ENCODE peak calls at places on chromosome 1, in four cellular contexts. E, L, I and A are unnamed samples.

GRCh38 chr1:209414803-209415329 is 168.6 kb upstream of the CAMK1G start:
- DNase-seq in L (no peak), I (no peak), E (no peak), A (no peak)

GRCh38 chr1:167088746-167089417 is 1.3 kb downstream of the GPA33 start:
- DNase-seq in I (no peak), E (no peak), L (no peak), A (no peak)

GRCh38 chr1:195637474-195637873 is 970.8 kb downstream of the KCNT2 start:
- DNase-seq in I (no peak), L (no peak), E (peak; percentile 32), A (no peak)

GRCh38 chr1:222844108-222844779 is 29.4 kb downstream of the DISP1 start:
- DNase-seq in I (no peak), E (no peak), L (no peak), A (no peak)

GRCh38 chr1:154557939-154558609 is 388 bp downstream of the UBE2Q1 start:
- DNase-seq in I (peak; percentile 34), E (no peak), L (no peak), A (no peak)

GRCh38 chr1:232792949-232793348 is 12.3 kb upstream of the MAP10 start:
- DNase-seq in I (no peak), E (no peak), L (no peak), A (no peak)

GRCh38 chr1:236166041-236166440 is 23.7 kb downstream of the GPR137B start:
- DNase-seq in I (no peak), E (no peak), L (no peak), A (no peak)

GRCh38 chr1:115237023-115237422 is 101.0 kb downstream of the NGF start:
- DNase-seq in E (no peak), L (peak; percentile 8), I (no peak), A (no peak)

GRCh38 chr1:182725264-182725965 is 41.0 kb upstream of the RGS8 start:
- DNase-seq in I (peak; percentile 8), L (no peak), E (no peak), A (peak; percentile 15)

GRCh38 chr1:77378723-77379533 is 97.1 kb downstream of the AK5 start:
- DNase-seq in L (peak; percentile 65), I (no peak), E (no peak), A (peak; percentile 93)

GRCh38 chr1:12708956-12709555 is 6.9 kb upstream of the AADACL3 start:
- DNase-seq in E (no peak), I (peak; percentile 1), L (no peak), A (no peak)

GRCh38 chr1:54837002-54837853 is 36.1 kb upstream of the TTC22 start:
- DNase-seq in I (no peak), L (no peak), E (no peak), A (no peak)

GRCh38 chr1:222794656-222795474 is 20.0 kb upstream of the DISP1 start:
- DNase-seq in L (no peak), I (no peak), E (peak; percentile 12), A (no peak)

GRCh38 chr1:4652631-4653327 is 1.6 kb upstream of the AJAP1 start:
- DNase-seq in I (peak; percentile 3), L (no peak), E (peak; percentile 39), A (no peak)

GRCh38 chr1:65170511-65171142 is 22.6 kb downstream of the AK4 start:
- DNase-seq in L (no peak), E (no peak), I (no peak), A (peak; percentile 92)

GRCh38 chr1:161068306-161069200 is 1.1 kb downstream of the ARHGAP30 start:
- DNase-seq in E (no peak), I (peak; percentile 20), L (peak; percentile 66), A (no peak)

GRCh38 chr1:66938618-66939017 is 13.8 kb downstream of the MIER1 start:
- DNase-seq in I (peak; percentile 67), E (no peak), L (no peak), A (peak; percentile 50)

GRCh38 chr1:205774277-205775014 is 836 bp downstream of the RAB29 start:
- DNase-seq in I (peak; percentile 12), L (peak; percentile 18), E (peak; percentile 69), A (peak; percentile 14)

GRCh38 chr1:168408531-168409242 is 128.0 kb downstream of the TBX19 start:
- DNase-seq in E (no peak), I (peak; percentile 47), L (peak; percentile 89), A (peak; percentile 32)

GRCh38 chr1:186046437-186047233 is 312.4 kb downstream of the HMCN1 start:
- DNase-seq in E (no peak), L (no peak), I (no peak), A (no peak)

GRCh38 chr1:56291374-56291841 is 288.0 kb downstream of the PLPP3 start:
- DNase-seq in L (no peak), E (no peak), I (no peak), A (no peak)

GRCh38 chr1:219639843-219640606 is 27.1 kb upstream of the ZC3H11B start:
- DNase-seq in E (no peak), L (no peak), I (peak; percentile 16), A (no peak)

GRCh38 chr1:24992124-24992760 is 62.2 kb upstream of the RUNX3 start:
- DNase-seq in E (no peak), L (no peak), I (no peak), A (no peak)

GRCh38 chr1:2003564-2004131 is at the start of gene CFAP74:
- DNase-seq in L (no peak), E (no peak), I (peak; percentile 34), A (peak; percentile 3)

GRCh38 chr1:109760581-109761226 is 3.0 kb downstream of the EPS8L3 start:
- DNase-seq in L (no peak), I (no peak), E (no peak), A (no peak)

GRCh38 chr1:150765229-150765976 is at the start of gene CTSS:
- DNase-seq in I (peak; percentile 14), L (peak; percentile 25), E (peak; percentile 44), A (peak; percentile 20)

GRCh38 chr1:180234369-180235076 is 4.5 kb downstream of the LHX4 start:
- DNase-seq in L (no peak), E (no peak), I (no peak), A (no peak)

GRCh38 chr1:196558424-196558823 is 49.8 kb downstream of the KCNT2 start:
- DNase-seq in L (peak; percentile 82), I (peak; percentile 82), E (no peak), A (peak; percentile 84)

GRCh38 chr1:82795503-82796149 is 994.9 kb downstream of the ADGRL2 start:
- DNase-seq in I (no peak), L (peak; percentile 7), E (no peak), A (no peak)

GRCh38 chr1:226357416-226357815 is 48.5 kb upstream of the LIN9 start:
- DNase-seq in E (no peak), L (no peak), I (no peak), A (no peak)

GRCh38 chr1:110508038-110508437 is 10.9 kb downstream of the KCNA10 start:
- DNase-seq in I (peak; percentile 30), E (no peak), L (no peak), A (no peak)

GRCh38 chr1:202165267-202165941 is 5.0 kb upstream of the PTPN7 start:
- DNase-seq in L (no peak), I (no peak), E (no peak), A (no peak)

GRCh38 chr1:186244825-186245224 is 130.2 kb downstream of the TPR start:
- DNase-seq in E (no peak), L (no peak), I (no peak), A (peak; percentile 18)

GRCh38 chr1:10107985-10108663 is 75.4 kb downstream of the UBE4B start:
- DNase-seq in E (no peak), L (peak; percentile 83), I (peak; percentile 74), A (peak; percentile 53)